ENCODE peak calls at places on chromosomes 11 and 22, in ten cellular contexts. S is tibial nerve; L is IMR-90; U is CD8-positive, alpha-beta T cell; F is lower leg skin; N is NB4; K is colonic mucosa; I is fibroblast of the aortic adventitia; D is transverse colon; X is pancreas. T is an unnamed sample.

GRCh38 chr22:28899199-28899853 is 16.0 kb downstream of the ZNRF3 start:
- DNase-seq in N (no peak), L (peak), X (no peak), D (no peak), U (peak), S (no peak), F (no peak), K (no peak), I (no peak), T (no peak)

GRCh38 chr22:26648011-26648497 is 9.3 kb upstream of the MIAT start:
- DNase-seq in X (no peak), K (no peak), N (no peak), U (peak), D (peak), L (no peak), I (no peak), S (no peak), F (no peak), T (no peak)

GRCh38 chr22:30005213-30005857 is 74.9 kb upstream of the HORMAD2 start:
- DNase-seq in L (peak), N (peak), I (peak), F (peak), D (peak), X (no peak), S (peak), K (peak), U (peak), T (peak)

GRCh38 chr11:74739546-74740270 is 8.5 kb upstream of the CHRDL2 start:
- DNase-seq in F (no peak), N (peak), D (peak), X (no peak), K (peak), L (peak), I (peak), U (peak), S (no peak), T (peak)

GRCh38 chr22:37299969-37300509 is 17.7 kb downstream of the CYTH4 start:
- DNase-seq in U (no peak), L (no peak), D (no peak), I (no peak), F (no peak), X (no peak), S (no peak), K (no peak), N (no peak), T (no peak)

GRCh38 chr11:110356769-110357671 is 60.6 kb upstream of the RDX start:
- DNase-seq in D (no peak), F (no peak), K (no peak), I (peak), N (no peak), U (no peak), S (no peak), L (peak), X (peak), T (no peak)

GRCh38 chr22:37343343-37343742 is 61.0 kb downstream of the CYTH4 start:
- DNase-seq in S (no peak), L (no peak), K (no peak), X (no peak), N (peak), D (no peak), U (no peak), I (no peak), F (no peak), T (no peak)

GRCh38 chr22:31628362-31628761 is 33.7 kb downstream of the PISD start:
- DNase-seq in S (no peak), K (no peak), L (no peak), F (no peak), N (no peak), X (no peak), D (no peak), U (no peak), I (no peak), T (no peak)

GRCh38 chr11:114317738-114318137 is 21.5 kb downstream of the NNMT start:
- DNase-seq in K (peak), F (no peak), L (peak), N (peak), S (no peak), X (no peak), U (no peak), D (no peak), I (peak), T (peak)

GRCh38 chr11:834371-835316 is 1.9 kb downstream of the CD151 start:
- DNase-seq in D (peak), S (no peak), K (peak), N (no peak), L (peak), F (no peak), I (peak), U (no peak), X (peak), T (peak)

GRCh38 chr11:73173755-73174494 is 31.8 kb upstream of the FCHSD2 start:
- DNase-seq in K (no peak), L (peak), S (no peak), N (no peak), I (no peak), X (no peak), U (no peak), D (peak), F (no peak), T (no peak)

GRCh38 chr11:2318123-2318522 is 16.3 kb downstream of the TSPAN32 start:
- DNase-seq in F (no peak), L (no peak), U (no peak), S (no peak), X (no peak), D (no peak), N (no peak), I (no peak), K (no peak), T (no peak)

GRCh38 chr22:43819691-43820670 is 7.9 kb upstream of the EFCAB6 start:
- DNase-seq in L (no peak), D (no peak), F (no peak), X (no peak), N (no peak), I (no peak), K (no peak), U (no peak), S (no peak), T (no peak)

GRCh38 chr22:38214248-38215056 is 12.7 kb downstream of the MAFF start:
- DNase-seq in L (peak), I (peak), K (peak), F (no peak), D (peak), U (peak), S (peak), N (no peak), X (peak), T (peak)

GRCh38 chr11:122365545-122366380 is 249.7 kb upstream of the BLID start:
- DNase-seq in I (peak), D (no peak), L (no peak), X (no peak), N (no peak), K (no peak), F (no peak), U (no peak), S (no peak), T (no peak)

GRCh38 chr11:114061053-114062049 is 1.8 kb downstream of the ZBTB16 start:
- DNase-seq in I (no peak), L (no peak), U (no peak), N (peak), X (no peak), S (no peak), K (no peak), F (no peak), D (no peak), T (peak)

GRCh38 chr11:1292644-1293618 is 16.5 kb downstream of the TOLLIP start:
- DNase-seq in F (no peak), N (no peak), X (no peak), K (no peak), S (no peak), I (no peak), D (peak), L (no peak), U (no peak), T (no peak)

GRCh38 chr11:100695911-100696310 is 8.8 kb downstream of the ARHGAP42 start:
- DNase-seq in L (no peak), F (no peak), S (no peak), I (no peak), U (no peak), D (no peak), K (no peak), N (no peak), X (no peak), T (no peak)

GRCh38 chr11:120974466-120974865 is 49.4 kb upstream of the TBCEL start:
- DNase-seq in X (no peak), S (no peak), D (no peak), K (no peak), L (no peak), F (no peak), U (no peak), I (no peak), N (no peak), T (no peak)

GRCh38 chr11:11798586-11799438 is 43.0 kb upstream of the USP47 start:
- DNase-seq in S (peak), I (peak), U (peak), F (peak), K (peak), L (peak), N (peak), X (peak), D (peak), T (peak)

GRCh38 chr11:101586965-101587364 is 3.2 kb upstream of the TRPC6 start:
- DNase-seq in F (no peak), L (no peak), K (no peak), U (no peak), X (no peak), N (no peak), D (no peak), I (no peak), S (no peak), T (no peak)

GRCh38 chr11:64516226-64516625 is 74.8 kb upstream of the SLC22A12 start:
- DNase-seq in D (no peak), S (no peak), F (no peak), L (no peak), K (peak), U (no peak), N (peak), X (no peak), I (no peak), T (no peak)
- TF ChIP-seq CTCF in D (no peak), S (no peak), F (no peak), L (no peak), K (no peak), U (no peak), N (peak), X (no peak), I (no peak), T (peak)

DNA sequence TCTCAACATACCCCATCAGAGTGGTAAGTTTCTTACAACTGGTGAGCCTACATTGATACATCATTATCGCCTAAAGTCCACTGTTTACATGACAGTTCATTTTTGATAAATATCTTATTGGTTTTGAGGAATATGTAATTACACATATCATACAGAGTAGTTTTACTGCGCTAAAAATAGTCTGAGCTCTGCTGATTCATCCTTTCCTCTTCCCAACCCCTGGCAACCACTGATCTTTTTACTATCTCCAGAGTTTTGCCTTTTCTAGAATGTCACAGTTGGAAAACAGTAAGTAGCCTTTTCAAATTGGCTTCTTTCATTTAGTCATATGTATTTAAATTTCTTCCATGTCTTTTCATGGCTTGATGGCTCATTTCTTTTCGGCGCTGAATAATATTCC is 112.8 kb downstream of the LARGE1 start:
- DNase-seq in S (no peak), U (no peak), K (no peak), N (no peak), X (no peak), F (no peak), L (peak), D (no peak), I (peak), T (no peak)
- H3K4me3 ChIP-seq in S (no peak), U (no peak), K (no peak), N (no peak), X (no peak), F (no peak), L (no peak), D (no peak), I (no peak), T (no peak)

GRCh38 chr11:14645985-14646900 is 2.6 kb downstream of the PDE3B start:
- DNase-seq in N (peak), I (no peak), D (no peak), X (no peak), U (no peak), L (no peak), F (no peak), K (no peak), S (no peak), T (no peak)

GRCh38 chr11:14642873-14643696 is 519 bp upstream of the PDE3B start:
- DNase-seq in S (peak), X (no peak), D (peak), I (no peak), K (no peak), N (peak), L (no peak), U (no peak), F (no peak), T (no peak)

GRCh38 chr11:14645247-14645912 is 1.8 kb downstream of the PDE3B start:
- DNase-seq in K (no peak), D (no peak), S (no peak), I (peak), X (no peak), F (no peak), N (peak), U (no peak), L (peak), T (peak)

GRCh38 chr11:14643697-14644395 is at the start of gene PDE3B:
- DNase-seq in L (peak), I (peak), F (peak), U (peak), D (peak), S (no peak), K (peak), X (peak), N (peak), T (peak)

GRCh38 chr11:14644396-14645246 is 1.0 kb downstream of the PDE3B start:
- DNase-seq in I (peak), D (peak), S (no peak), L (no peak), K (peak), X (peak), U (peak), N (peak), F (no peak), T (peak)
- TF ChIP-seq CTCF in I (no peak), D (no peak), S (no peak), L (no peak), K (no peak), X (no peak), U (no peak), N (no peak), F (no peak), T (no peak)

GRCh38 chr11:112143597-112143996 is 20.3 kb downstream of the IL18 start:
- DNase-seq in D (no peak), X (no peak), K (no peak), U (no peak), N (no peak), L (no peak), S (no peak), I (no peak), F (no peak), T (no peak)
- H3K4me3 ChIP-seq in D (no peak), X (no peak), K (no peak), U (no peak), N (no peak), L (no peak), S (no peak), I (no peak), F (no peak), T (no peak)

DNA sequence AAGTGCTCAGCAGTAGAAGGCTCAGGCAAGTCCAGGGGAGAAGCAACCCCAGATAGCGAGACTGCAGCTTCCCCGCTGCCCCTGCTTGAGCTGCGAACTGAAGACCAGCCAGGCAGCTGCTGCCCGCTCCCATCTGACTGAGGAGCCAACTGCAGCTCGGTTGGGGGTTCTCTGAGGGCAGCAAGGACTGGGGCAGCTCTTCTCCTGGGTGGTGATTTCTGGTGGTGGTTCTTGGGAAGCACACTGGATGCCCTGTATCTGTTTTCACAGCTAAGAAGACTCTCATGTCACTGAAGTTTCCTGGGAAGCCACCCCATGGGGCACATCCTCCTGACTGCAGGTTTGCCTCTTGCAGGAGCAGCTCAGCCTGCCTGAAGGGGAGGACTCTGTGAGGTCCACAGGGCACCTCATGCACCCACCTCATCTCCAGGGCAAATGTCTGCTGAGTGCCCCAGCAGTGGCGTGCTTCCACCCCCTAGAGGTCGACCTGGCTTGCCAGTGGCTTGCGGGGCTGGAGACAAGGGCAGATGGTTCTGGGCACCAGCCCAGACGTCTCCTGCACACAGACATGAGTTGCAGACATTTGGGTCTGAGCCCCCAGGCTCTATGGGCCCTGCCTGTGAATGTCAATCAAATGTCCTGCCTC is 801.1 kb downstream of the BRD1 start:
- DNase-seq in I (no peak), D (no peak), L (no peak), N (peak), K (no peak), X (no peak), S (no peak), U (no peak), F (no peak), T (no peak)
- TF ChIP-seq CTCF in I (no peak), D (no peak), L (no peak), N (peak), K (no peak), X (no peak), S (peak), U (no peak), F (no peak), T (no peak)